ENCODE peak calls at places on chromosomes 11 and 22, in eight cellular contexts. R is mammary epithelial cell; H is upper lobe of right lung; D is cardiac muscle cell; G is astrocyte; C is body of pancreas; J is kidney; V is CD8-positive, alpha-beta T cell. Q is an unnamed sample. For H3K4me1, the result is how much of the 10 kb centered on the place peaks cover.

GRCh38 chr11:84289381-84289906 is 1003.3 kb upstream of the CCDC90B start:
- DNase-seq in H (no peak), G (peak), V (no peak), D (no peak), R (peak), C (no peak), J (no peak), Q (no peak)

GRCh38 chr11:10876168-10876567 is 18.3 kb upstream of the ZBED5 start:
- DNase-seq in J (no peak), C (no peak), H (no peak), V (no peak), R (no peak), D (no peak), G (no peak), Q (no peak)

GRCh38 chr11:13046626-13047570 is 37.8 kb downstream of the RASSF10 start:
- DNase-seq in H (no peak), G (no peak), D (no peak), J (no peak), R (no peak), V (no peak), C (no peak), Q (no peak)

GRCh38 chr11:70755410-70756158 is 357.3 kb downstream of the CTTN start:
- DNase-seq in C (peak), H (peak), V (peak), J (peak), G (peak), D (peak), R (peak), Q (peak)

GRCh38 chr11:15720460-15720859 is 605.7 kb downstream of the INSC start:
- DNase-seq in H (no peak), J (no peak), V (no peak), G (peak), D (no peak), R (no peak), C (no peak), Q (no peak)

GRCh38 chr11:134888821-134889220 is 476.8 kb upstream of the B3GAT1 start:
- DNase-seq in R (no peak), V (no peak), H (no peak), G (no peak), D (no peak), J (no peak), C (no peak), Q (no peak)

GRCh38 chr11:112200252-112200651 is 24.9 kb downstream of the BCO2 start:
- DNase-seq in D (no peak), V (no peak), H (no peak), G (no peak), R (no peak), C (no peak), J (no peak), Q (no peak)

GRCh38 chr22:32217465-32217864 is 12.6 kb upstream of the RFPL2 start:
- DNase-seq in R (peak), H (no peak), D (no peak), C (no peak), G (no peak), V (no peak), J (no peak), Q (no peak)

GRCh38 chr11:93005239-93005638 is 35.8 kb downstream of the MTNR1B start:
- DNase-seq in R (peak), D (no peak), H (no peak), V (no peak), G (peak), J (no peak), C (no peak), Q (no peak)

GRCh38 chr11:3859373-3859881 is 4.0 kb downstream of the STIM1 start:
- DNase-seq in D (peak), J (no peak), H (no peak), R (no peak), G (no peak), V (no peak), C (peak), Q (peak)

GRCh38 chr11:107689317-107690202 is 22.3 kb downstream of the SLN start:
- DNase-seq in D (peak), J (no peak), H (peak), V (peak), R (peak), C (peak), G (peak), Q (peak)

GRCh38 chr11:45390407-45390806 is 104.3 kb upstream of the SYT13 start:
- DNase-seq in J (no peak), G (no peak), D (no peak), H (no peak), C (no peak), V (no peak), R (no peak), Q (no peak)

GRCh38 chr11:120335928-120336640 is at the start of gene ARHGEF12:
- DNase-seq in R (peak), V (peak), C (peak), D (peak), H (peak), J (peak), G (peak), Q (peak)

GRCh38 chr22:39306456-39307361 is 12.7 kb downstream of the RPL3 start:
- DNase-seq in D (peak), C (peak), H (no peak), G (no peak), R (no peak), J (no peak), V (peak), Q (peak)

GRCh38 chr11:62922653-62923371 is 1.6 kb upstream of the CHRM1 start:
- DNase-seq in H (peak), C (no peak), J (peak), V (no peak), D (no peak), G (no peak), R (no peak), Q (no peak)

GRCh38 chr11:104819603-104820002 is 78.7 kb downstream of the CASP12 start:
- DNase-seq in G (no peak), R (no peak), C (no peak), D (no peak), J (no peak), H (no peak), V (no peak), Q (no peak)

GRCh38 chr11:69335461-69336386 is 41.8 kb downstream of the MYEOV start:
- DNase-seq in G (no peak), C (no peak), J (no peak), D (no peak), V (no peak), H (peak), R (no peak), Q (no peak)

GRCh38 chr11:83037877-83038276 is 33.8 kb downstream of the RAB30 start:
- DNase-seq in H (no peak), D (no peak), G (peak), R (no peak), V (no peak), C (no peak), J (no peak), Q (no peak)

GRCh38 chr11:45079943-45080719 is 66.3 kb upstream of the PRDM11 start:
- DNase-seq in G (no peak), D (no peak), R (no peak), H (no peak), C (peak), V (peak), J (peak), Q (no peak)

GRCh38 chr11:124086447-124086846 is 28.8 kb upstream of the VWA5A start:
- DNase-seq in R (no peak), V (no peak), D (peak), J (no peak), C (no peak), G (no peak), H (no peak), Q (no peak)

GRCh38 chr11:122784325-122785155 is 53.8 kb upstream of the CRTAM start:
- DNase-seq in D (peak), C (peak), G (peak), H (no peak), J (no peak), R (peak), V (no peak), Q (no peak)

GRCh38 chr11:13433437-13433836 is 29.6 kb downstream of the BTBD10 start:
- DNase-seq in J (no peak), R (no peak), C (no peak), G (no peak), H (no peak), V (no peak), D (no peak), Q (no peak)

GRCh38 chr11:84853841-84854497 is 773.2 kb downstream of the DLG2 start:
- DNase-seq in H (no peak), D (no peak), R (peak), C (no peak), J (no peak), G (no peak), V (no peak), Q (no peak)

GRCh38 chr11:19844806-19845205 is 132.2 kb downstream of the NAV2 start:
- DNase-seq in C (no peak), J (no peak), V (no peak), H (no peak), D (no peak), R (peak), G (no peak), Q (no peak)

GRCh38 chr11:69115586-69116560 is 39.9 kb upstream of the SMIM38 start:
- DNase-seq in C (peak), D (no peak), J (peak), G (peak), R (no peak), H (peak), V (no peak), Q (peak)

GRCh38 chr11:62142921-62143320 is 19.1 kb downstream of the INCENP start:
- DNase-seq in H (peak), D (no peak), J (no peak), R (no peak), V (no peak), G (no peak), C (no peak), Q (peak)

GRCh38 chr11:125946712-125947418 is 1.0 kb downstream of the VSIG10L2 start:
- DNase-seq in D (no peak), V (no peak), G (no peak), J (no peak), H (peak), R (no peak), C (no peak), Q (no peak)

GRCh38 chr11:44574620-44575287 is 9.3 kb downstream of the CD82 start:
- DNase-seq in H (no peak), C (peak), R (peak), J (no peak), V (no peak), G (peak), D (no peak), Q (no peak)

GRCh38 chr11:1307163-1307870 is 2.1 kb downstream of the TOLLIP start:
- DNase-seq in D (no peak), C (peak), V (no peak), R (peak), G (no peak), J (no peak), H (peak), Q (peak)

GRCh38 chr11:113159967-113160621 is 154.3 kb upstream of the TTC12 start:
- DNase-seq in H (no peak), V (no peak), D (peak), G (no peak), J (no peak), C (peak), R (no peak), Q (no peak)

GRCh38 chr11:19995131-19995530 is 165.1 kb downstream of the DBX1 start:
- DNase-seq in H (no peak), C (peak), J (no peak), G (peak), D (no peak), R (peak), V (no peak), Q (no peak)

GRCh38 chr11:118956094-118956846 is at the start of gene UPK2:
- DNase-seq in C (peak), H (peak), G (peak), D (peak), V (peak), R (peak), J (peak), Q (peak)

GRCh38 chr11:78535027-78535426 is 39.6 kb downstream of the NARS2 start:
- DNase-seq in J (no peak), R (no peak), H (no peak), V (no peak), G (no peak), D (no peak), C (no peak), Q (no peak)

GRCh38 chr11:3014314-3014938 is 22.3 kb upstream of the NAP1L4 start:
- DNase-seq in G (no peak), C (no peak), H (no peak), V (peak), R (no peak), J (peak), D (no peak), Q (no peak)

GRCh38 chr11:75577198-75577597 is 15.1 kb downstream of the SERPINH1 start:
- DNase-seq in V (peak), G (no peak), J (no peak), H (peak), R (no peak), C (peak), D (peak), Q (peak)

GRCh38 chr11:128496684-128497056 is 90.7 kb downstream of the ETS1 start:
- DNase-seq in C (no peak), R (no peak), H (no peak), V (no peak), J (no peak), G (no peak), D (no peak), Q (no peak)

GRCh38 chr11:128492903-128493569 is 94.3 kb downstream of the ETS1 start:
- DNase-seq in D (peak), J (no peak), H (no peak), R (no peak), V (peak), G (no peak), C (no peak), Q (no peak)

GRCh38 chr11:128496249-128496648 is 91.1 kb downstream of the ETS1 start:
- DNase-seq in G (no peak), C (no peak), R (no peak), V (no peak), D (no peak), H (no peak), J (no peak), Q (no peak)

GRCh38 chr11:128493570-128493965 is 93.8 kb downstream of the ETS1 start:
- DNase-seq in R (no peak), C (no peak), D (no peak), H (no peak), V (no peak), G (no peak), J (no peak), Q (no peak)

GRCh38 chr11:128494418-128495332 is 92.7 kb downstream of the ETS1 start:
- DNase-seq in J (no peak), D (no peak), R (no peak), V (no peak), H (no peak), C (no peak), G (no peak), Q (no peak)
- H3K27ac ChIP-seq in J (peak), D (no peak), R (no peak), V (peak), H (peak), C (no peak), G (peak), Q (peak)

DNA sequence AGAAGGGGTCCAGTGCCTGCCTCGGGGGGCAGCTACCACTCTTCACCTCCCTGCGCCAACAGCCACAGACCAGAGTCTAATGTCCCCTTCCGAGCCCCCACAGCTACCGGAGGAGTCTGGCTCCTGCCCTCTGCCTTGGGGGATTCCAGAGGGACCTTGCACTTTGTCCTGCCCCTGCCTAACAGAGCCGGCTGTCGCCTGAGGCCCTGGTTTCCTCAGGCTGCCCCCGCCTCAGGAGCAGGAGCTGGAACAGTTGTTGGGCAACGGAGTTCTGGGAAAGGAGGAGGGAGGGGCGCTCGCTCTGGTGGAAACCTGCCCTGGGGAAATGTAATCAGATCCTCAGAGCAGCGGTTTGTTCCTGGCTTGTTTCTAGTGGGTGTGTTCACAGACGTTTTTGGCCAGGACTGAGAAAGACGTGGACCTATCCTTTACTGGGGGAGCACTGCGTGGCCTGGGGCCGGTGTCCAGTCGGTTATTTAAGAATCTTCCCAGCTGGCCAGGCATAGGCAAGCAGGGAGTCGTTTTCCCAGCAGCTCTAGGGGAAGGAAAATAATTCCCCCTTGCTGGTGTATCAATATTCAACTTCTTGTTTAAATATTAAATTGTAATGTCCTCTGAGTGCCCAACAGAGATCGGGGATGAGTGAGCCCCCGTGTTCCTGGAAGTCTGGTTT is 32.3 kb downstream of the A4GALT start:
- DNase-seq in J (peak), D (peak), G (peak), R (peak), H (peak), C (peak), V (no peak), Q (peak)
- H3K4me3 ChIP-seq in J (no peak), D (no peak), G (no peak), R (no peak), H (no peak), C (no peak), V (no peak), Q (no peak)

DNA sequence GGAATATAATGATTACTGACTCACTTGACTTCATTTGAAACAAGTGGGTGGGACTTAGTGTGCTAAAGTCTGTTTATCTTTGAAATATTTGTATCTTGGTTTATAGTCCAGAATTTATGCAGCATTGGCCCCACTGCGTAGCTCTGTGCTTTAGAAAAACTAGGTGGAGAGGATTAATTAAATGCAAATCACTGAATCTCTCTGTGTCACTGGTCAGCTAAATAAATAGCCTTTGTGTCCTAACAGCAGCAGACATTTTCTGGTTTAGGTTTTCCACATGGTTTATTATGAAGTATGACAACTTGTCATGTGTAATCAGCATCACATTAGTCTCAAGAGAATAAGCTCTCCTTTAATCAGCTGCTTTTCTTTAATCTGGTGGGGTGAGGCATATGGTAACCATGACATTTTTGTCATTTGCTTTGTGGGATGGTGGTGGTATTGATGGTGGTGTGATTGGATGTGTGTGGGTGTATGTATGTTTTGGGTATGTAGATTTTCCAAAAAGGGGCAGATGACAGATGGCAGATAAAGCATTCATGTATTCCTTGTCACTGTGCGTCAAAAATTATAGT is 33.9 kb downstream of the BCL2L13 start:
- DNase-seq in J (no peak), C (no peak), H (no peak), G (peak), D (no peak), R (no peak), V (no peak), Q (no peak)
- H3K4me1 ChIP-seq in J (under half), C (under half), H (under half), G (under half), D (under half), R (under half), V (under half), Q (under half)

GRCh38 chr11:7671807-7672206 is 1.5 kb downstream of the CYB5R2 start:
- DNase-seq in V (no peak), D (no peak), J (no peak), G (no peak), C (no peak), H (no peak), R (peak), Q (no peak)
- H3K27ac ChIP-seq in V (no peak), D (no peak), J (no peak), G (no peak), C (no peak), H (no peak), R (peak), Q (no peak)

GRCh38 chr22:46043339-46043738 is 66.4 kb upstream of the WNT7B start:
- DNase-seq in C (no peak), V (no peak), R (peak), H (peak), D (no peak), J (peak), G (no peak), Q (peak)
- H3K4me3 ChIP-seq in C (no peak), V (peak), R (no peak), H (peak), D (no peak), J (peak), G (no peak), Q (peak)

Q was measured in right cardiac atrium.